ENCODE peak calls at places on chromosomes 2 and 18, in six cellular contexts. One of them, this sample, is unnamed. For H3K27me3, the result is how much of the 10 kb centered on the place peaks cover.

GRCh38 chr18:45482286-45482685 is 133.0 kb upstream of the SLC14A2 start:
- DNase-seq in BJ: no peak
- DNase-seq in CD8-positive, alpha-beta T cell: no peak
- DNase-seq in HCT116: no peak
- DNase-seq in thoracic aorta: no peak
- DNase-seq in body of pancreas: no peak
- DNase-seq in this sample: no peak

GRCh38 chr2:165406053-165406628 is 63.4 kb upstream of the CSRNP3 start:
- DNase-seq in CD8-positive, alpha-beta T cell: no peak
- DNase-seq in thoracic aorta: no peak
- DNase-seq in BJ: no peak
- DNase-seq in body of pancreas: no peak
- DNase-seq in HCT116: no peak
- DNase-seq in this sample: no peak

GRCh38 chr2:118865106-118865505 is 17.7 kb upstream of the EN1 start:
- DNase-seq in HCT116: peak
- DNase-seq in body of pancreas: no peak
- DNase-seq in BJ: no peak
- DNase-seq in CD8-positive, alpha-beta T cell: no peak
- DNase-seq in thoracic aorta: no peak
- DNase-seq in this sample: no peak

GRCh38 chr2:234290196-234290595 is 206.7 kb downstream of the ARL4C start:
- DNase-seq in HCT116: no peak
- DNase-seq in BJ: no peak
- DNase-seq in body of pancreas: no peak
- DNase-seq in thoracic aorta: no peak
- DNase-seq in CD8-positive, alpha-beta T cell: no peak
- DNase-seq in this sample: no peak

GRCh38 chr2:201148434-201148833 is 32.5 kb downstream of the CFLAR start:
- DNase-seq in thoracic aorta: no peak
- DNase-seq in CD8-positive, alpha-beta T cell: no peak
- DNase-seq in BJ: no peak
- DNase-seq in body of pancreas: no peak
- DNase-seq in HCT116: no peak
- DNase-seq in this sample: no peak

GRCh38 chr2:147382322-147382948 is 462.4 kb upstream of the ACVR2A start:
- DNase-seq in BJ: no peak
- DNase-seq in thoracic aorta: no peak
- DNase-seq in body of pancreas: peak
- DNase-seq in CD8-positive, alpha-beta T cell: no peak
- DNase-seq in HCT116: no peak
- DNase-seq in this sample: no peak

GRCh38 chr18:2978208-2978607 is 34.7 kb downstream of the LPIN2 start:
- DNase-seq in HCT116: no peak
- DNase-seq in thoracic aorta: no peak
- DNase-seq in BJ: no peak
- DNase-seq in body of pancreas: no peak
- DNase-seq in CD8-positive, alpha-beta T cell: no peak
- DNase-seq in this sample: no peak

GRCh38 chr2:193743089-193743488 is 1548.4 kb upstream of the TMEFF2 start:
- DNase-seq in HCT116: no peak
- DNase-seq in CD8-positive, alpha-beta T cell: no peak
- DNase-seq in thoracic aorta: no peak
- DNase-seq in BJ: no peak
- DNase-seq in body of pancreas: no peak
- DNase-seq in this sample: no peak

GRCh38 chr2:174051741-174052638 is 86.8 kb upstream of the SP3 start:
- DNase-seq in HCT116: peak
- DNase-seq in thoracic aorta: no peak
- DNase-seq in BJ: no peak
- DNase-seq in CD8-positive, alpha-beta T cell: no peak
- DNase-seq in body of pancreas: peak
- DNase-seq in this sample: no peak

GRCh38 chr2:28339516-28340175 is 53.0 kb upstream of the FOSL2 start:
- DNase-seq in HCT116: no peak
- DNase-seq in thoracic aorta: no peak
- DNase-seq in CD8-positive, alpha-beta T cell: no peak
- DNase-seq in BJ: no peak
- DNase-seq in body of pancreas: no peak
- DNase-seq in this sample: no peak

GRCh38 chr2:144198116-144198515 is 321.8 kb downstream of the ZEB2 start:
- DNase-seq in thoracic aorta: no peak
- DNase-seq in body of pancreas: no peak
- DNase-seq in CD8-positive, alpha-beta T cell: no peak
- DNase-seq in HCT116: peak
- DNase-seq in BJ: no peak
- DNase-seq in this sample: no peak

GRCh38 chr2:68336192-68336591 is 16.4 kb upstream of the CNRIP1 start:
- DNase-seq in HCT116: peak
- DNase-seq in body of pancreas: no peak
- DNase-seq in thoracic aorta: no peak
- DNase-seq in CD8-positive, alpha-beta T cell: no peak
- DNase-seq in BJ: peak
- DNase-seq in this sample: no peak

GRCh38 chr2:30582521-30582920 is 135.5 kb downstream of the LCLAT1 start:
- DNase-seq in thoracic aorta: no peak
- DNase-seq in CD8-positive, alpha-beta T cell: no peak
- DNase-seq in HCT116: no peak
- DNase-seq in body of pancreas: no peak
- DNase-seq in BJ: no peak
- DNase-seq in this sample: no peak

GRCh38 chr2:65353046-65353445 is 79.4 kb downstream of the SPRED2 start:
- DNase-seq in CD8-positive, alpha-beta T cell: no peak
- DNase-seq in HCT116: no peak
- DNase-seq in thoracic aorta: no peak
- DNase-seq in body of pancreas: no peak
- DNase-seq in BJ: no peak
- DNase-seq in this sample: no peak

GRCh38 chr2:10283106-10284062 is 19.3 kb upstream of the HPCAL1 start:
- DNase-seq in BJ: peak
- DNase-seq in CD8-positive, alpha-beta T cell: no peak
- DNase-seq in body of pancreas: no peak
- DNase-seq in HCT116: peak
- DNase-seq in thoracic aorta: no peak
- DNase-seq in this sample: no peak

GRCh38 chr2:232522014-232522854 is 2.0 kb downstream of the PRSS56 start:
- DNase-seq in BJ: no peak
- DNase-seq in CD8-positive, alpha-beta T cell: peak
- DNase-seq in HCT116: no peak
- DNase-seq in body of pancreas: peak
- DNase-seq in thoracic aorta: no peak
- DNase-seq in this sample: peak

GRCh38 chr18:59715445-59715844 is 18.2 kb upstream of the CCBE1 start:
- DNase-seq in HCT116: no peak
- DNase-seq in BJ: no peak
- DNase-seq in body of pancreas: no peak
- DNase-seq in thoracic aorta: no peak
- DNase-seq in CD8-positive, alpha-beta T cell: no peak
- DNase-seq in this sample: no peak

GRCh38 chr2:31249009-31249690 is 15.2 kb downstream of the EHD3 start:
- DNase-seq in body of pancreas: no peak
- DNase-seq in thoracic aorta: no peak
- DNase-seq in HCT116: no peak
- DNase-seq in BJ: no peak
- DNase-seq in CD8-positive, alpha-beta T cell: no peak
- DNase-seq in this sample: no peak

GRCh38 chr2:71045841-71046495 is 22.5 kb upstream of the NAGK start:
- DNase-seq in BJ: no peak
- DNase-seq in thoracic aorta: no peak
- DNase-seq in body of pancreas: no peak
- DNase-seq in HCT116: no peak
- DNase-seq in CD8-positive, alpha-beta T cell: no peak
- DNase-seq in this sample: no peak

GRCh38 chr2:191848771-191849726 is 2.2 kb upstream of the CAVIN2 start:
- DNase-seq in BJ: no peak
- DNase-seq in body of pancreas: no peak
- DNase-seq in CD8-positive, alpha-beta T cell: no peak
- DNase-seq in thoracic aorta: no peak
- DNase-seq in HCT116: no peak
- DNase-seq in this sample: no peak

GRCh38 chr2:191845248-191845715 is 1.6 kb downstream of the CAVIN2 start:
- DNase-seq in thoracic aorta: no peak
- DNase-seq in BJ: no peak
- DNase-seq in CD8-positive, alpha-beta T cell: no peak
- DNase-seq in HCT116: no peak
- DNase-seq in body of pancreas: no peak
- DNase-seq in this sample: no peak

GRCh38 chr2:191845876-191846786 is 757 bp downstream of the CAVIN2 start:
- DNase-seq in body of pancreas: no peak
- DNase-seq in BJ: no peak
- DNase-seq in CD8-positive, alpha-beta T cell: no peak
- DNase-seq in thoracic aorta: no peak
- DNase-seq in HCT116: no peak
- DNase-seq in this sample: no peak

GRCh38 chr2:191846787-191847620 is at the start of gene CAVIN2:
- DNase-seq in body of pancreas: peak
- DNase-seq in HCT116: no peak
- DNase-seq in BJ: no peak
- DNase-seq in CD8-positive, alpha-beta T cell: no peak
- DNase-seq in thoracic aorta: no peak
- DNase-seq in this sample: no peak

GRCh38 chr2:191847764-191848163 is 876 bp upstream of the CAVIN2 start:
- DNase-seq in BJ: no peak
- DNase-seq in HCT116: no peak
- DNase-seq in body of pancreas: no peak
- DNase-seq in CD8-positive, alpha-beta T cell: no peak
- DNase-seq in thoracic aorta: no peak
- DNase-seq in this sample: no peak
- H3K27me3 ChIP-seq in BJ: under half
- H3K27me3 ChIP-seq in HCT116: under half
- H3K27me3 ChIP-seq in body of pancreas: under half
- H3K27me3 ChIP-seq in CD8-positive, alpha-beta T cell: under half
- H3K27me3 ChIP-seq in thoracic aorta: under half
- H3K27me3 ChIP-seq in this sample: under half

GRCh38 chr2:218849721-218850120 is 9.9 kb upstream of the WNT6 start:
- DNase-seq in CD8-positive, alpha-beta T cell: no peak
- DNase-seq in thoracic aorta: no peak
- DNase-seq in HCT116: peak
- DNase-seq in BJ: no peak
- DNase-seq in body of pancreas: no peak
- DNase-seq in this sample: no peak
- H3K27me3 ChIP-seq in CD8-positive, alpha-beta T cell: under half
- H3K27me3 ChIP-seq in thoracic aorta: under half
- H3K27me3 ChIP-seq in HCT116: under half
- H3K27me3 ChIP-seq in BJ: under half
- H3K27me3 ChIP-seq in body of pancreas: under half
- H3K27me3 ChIP-seq in this sample: under half

GRCh38 chr18:57077005-57077735 is 69.7 kb upstream of the BOD1L2 start:
- DNase-seq in HCT116: no peak
- DNase-seq in BJ: no peak
- DNase-seq in body of pancreas: no peak
- DNase-seq in thoracic aorta: no peak
- DNase-seq in CD8-positive, alpha-beta T cell: no peak
- DNase-seq in this sample: no peak

GRCh38 chr18:57078614-57079013 is 68.3 kb upstream of the BOD1L2 start:
- DNase-seq in BJ: no peak
- DNase-seq in CD8-positive, alpha-beta T cell: no peak
- DNase-seq in thoracic aorta: no peak
- DNase-seq in HCT116: no peak
- DNase-seq in body of pancreas: no peak
- DNase-seq in this sample: no peak

GRCh38 chr18:57080479-57080878 is 66.4 kb upstream of the BOD1L2 start:
- DNase-seq in body of pancreas: no peak
- DNase-seq in thoracic aorta: no peak
- DNase-seq in HCT116: no peak
- DNase-seq in CD8-positive, alpha-beta T cell: no peak
- DNase-seq in BJ: no peak
- DNase-seq in this sample: no peak

GRCh38 chr18:57075716-57076400 is 71.0 kb upstream of the BOD1L2 start:
- DNase-seq in body of pancreas: no peak
- DNase-seq in BJ: no peak
- DNase-seq in HCT116: no peak
- DNase-seq in thoracic aorta: no peak
- DNase-seq in CD8-positive, alpha-beta T cell: no peak
- DNase-seq in this sample: no peak

GRCh38 chr18:57077786-57078552 is 68.9 kb upstream of the BOD1L2 start:
- DNase-seq in body of pancreas: no peak
- DNase-seq in thoracic aorta: no peak
- DNase-seq in HCT116: no peak
- DNase-seq in BJ: no peak
- DNase-seq in CD8-positive, alpha-beta T cell: peak
- DNase-seq in this sample: no peak
- H3K27me3 ChIP-seq in body of pancreas: under half
- H3K27me3 ChIP-seq in thoracic aorta: under half
- H3K27me3 ChIP-seq in HCT116: under half
- H3K27me3 ChIP-seq in BJ: under half
- H3K27me3 ChIP-seq in CD8-positive, alpha-beta T cell: under half
- H3K27me3 ChIP-seq in this sample: under half

DNA sequence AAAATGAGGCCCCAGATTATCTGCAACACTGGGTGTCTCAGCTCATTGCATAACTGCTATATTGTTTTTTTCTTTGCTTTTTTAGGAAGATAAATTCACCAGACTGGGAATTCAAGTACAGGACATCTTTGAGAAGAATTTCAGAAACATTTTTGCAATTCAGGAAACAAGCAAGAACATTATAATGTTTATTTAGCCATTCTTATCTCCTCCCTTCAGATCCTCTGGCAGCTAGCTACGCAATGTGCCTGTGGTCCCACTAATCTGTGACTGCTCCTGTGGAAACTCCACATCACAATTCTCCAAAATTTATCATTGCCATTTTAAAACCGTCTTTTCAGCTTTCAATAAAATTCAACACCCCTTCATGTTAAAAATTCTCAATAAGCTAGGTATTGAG is 126.8 kb downstream of the SP100 start:
- DNase-seq in CD8-positive, alpha-beta T cell: no peak
- DNase-seq in thoracic aorta: no peak
- DNase-seq in body of pancreas: no peak
- DNase-seq in BJ: no peak
- DNase-seq in HCT116: no peak
- DNase-seq in this sample: no peak
- H3K27me3 ChIP-seq in CD8-positive, alpha-beta T cell: under half
- H3K27me3 ChIP-seq in thoracic aorta: under half
- H3K27me3 ChIP-seq in body of pancreas: under half
- H3K27me3 ChIP-seq in BJ: under half
- H3K27me3 ChIP-seq in HCT116: under half
- H3K27me3 ChIP-seq in this sample: under half

This sample was measured in effector memory CD4-positive, alpha-beta T cell.